ENCODE peak calls at places on chromosomes 7 and 10, in eight cellular contexts. N, O, Y, G, W, B, F and E are unnamed samples.

GRCh38 chr10:102113261-102113955 is 6.8 kb downstream of the LDB1 start:
- DNase-seq in O (no peak), Y (no peak), G (no peak), N (no peak), W (no peak), B (no peak), F (no peak), E (no peak)

GRCh38 chr7:32881074-32881982 is 10.2 kb downstream of the KBTBD2 start:
- DNase-seq in F (no peak), G (peak; percentile 36), W (no peak), B (no peak), O (no peak), N (peak; percentile 17), Y (peak; percentile 50), E (no peak)

GRCh38 chr7:29989257-29989995 is at the start of gene SCRN1:
- DNase-seq in F (peak; percentile 84), N (peak; percentile 71), O (no peak), B (peak; percentile 42), G (peak; percentile 13), W (no peak), Y (no peak), E (peak; percentile 81)

GRCh38 chr7:131111-132094 is 61.0 kb upstream of the FAM20C start:
- DNase-seq in F (peak; percentile 5), G (no peak), W (no peak), Y (peak; percentile 50), B (peak; percentile 74), O (no peak), N (no peak), E (peak; percentile 82)

GRCh38 chr7:139403601-139404000 is 43.9 kb downstream of the LUC7L2 start:
- DNase-seq in B (no peak), Y (no peak), N (no peak), O (no peak), G (no peak), F (no peak), W (no peak), E (no peak)

GRCh38 chr10:58512470-58513188 is at the start of gene BICC1:
- DNase-seq in O (peak; percentile 31), B (peak; percentile 42), F (peak; percentile 76), G (peak; percentile 38), Y (peak; percentile 69), W (no peak), N (peak; percentile 40), E (peak; percentile 63)

GRCh38 chr7:18495412-18496335 is at the start of gene HDAC9:
- DNase-seq in Y (peak; percentile 77), B (peak; percentile 32), N (peak; percentile 75), G (peak; percentile 48), F (peak; percentile 6), O (peak; percentile 51), W (no peak), E (no peak)

GRCh38 chr10:78357027-78357672 is 323.5 kb downstream of the RPS24 start:
- DNase-seq in N (no peak), B (no peak), O (no peak), F (no peak), Y (no peak), W (no peak), G (no peak), E (no peak)

GRCh38 chr7:141262101-141262819 is 188.4 kb downstream of the TMEM178B start:
- DNase-seq in N (peak; percentile 29), G (no peak), O (peak; percentile 4), W (no peak), Y (no peak), B (no peak), F (no peak), E (no peak)

GRCh38 chr10:89062861-89063260 is 72.3 kb downstream of the FAS start:
- DNase-seq in G (no peak), B (peak; percentile 67), O (peak; percentile 29), N (peak; percentile 28), F (no peak), W (no peak), Y (peak; percentile 38), E (no peak)

GRCh38 chr10:48455392-48456151 is 149.1 kb downstream of the MAPK8 start:
- DNase-seq in G (no peak), B (no peak), F (no peak), Y (no peak), O (no peak), W (no peak), N (no peak), E (peak; percentile 54)

GRCh38 chr7:69932034-69932628 is 333.9 kb downstream of the AUTS2 start:
- DNase-seq in W (peak; percentile 8), F (peak; percentile 61), O (peak; percentile 14), N (peak; percentile 71), B (no peak), G (peak; percentile 4), Y (peak; percentile 37), E (no peak)

GRCh38 chr7:149774237-149775175 is 1.1 kb upstream of the ZNF467 start:
- DNase-seq in N (peak; percentile 33), W (no peak), O (no peak), B (no peak), F (peak; percentile 51), G (no peak), Y (no peak), E (peak; percentile 62)

GRCh38 chr7:149773446-149774236 is at the start of gene ZNF467:
- DNase-seq in N (peak; percentile 54), O (no peak), G (no peak), W (no peak), Y (peak; percentile 20), F (peak; percentile 75), B (peak; percentile 79), E (peak; percentile 87)

GRCh38 chr7:149772236-149772820 is 1.1 kb downstream of the ZNF467 start:
- DNase-seq in N (peak; percentile 18), B (no peak), G (no peak), F (peak; percentile 51), W (no peak), O (no peak), Y (no peak), E (peak; percentile 83)

GRCh38 chr7:149771696-149772235 is 1.6 kb downstream of the ZNF467 start:
- DNase-seq in F (peak; percentile 97), G (peak; percentile 70), B (peak; percentile 92), N (peak; percentile 92), Y (peak; percentile 69), O (peak; percentile 43), W (peak; percentile 39), E (peak; percentile 96)

GRCh38 chr7:149772821-149773425 is 465 bp downstream of the ZNF467 start:
- DNase-seq in Y (no peak), N (peak; percentile 37), O (no peak), G (no peak), W (no peak), F (peak; percentile 61), B (no peak), E (peak; percentile 79)
- H3K27ac ChIP-seq in Y (no peak overlapping the region), N (peak overlapping the region; percentile 80), O (no peak overlapping the region), G (no peak overlapping the region), W (no peak overlapping the region), F (peak overlapping the region; percentile 23), B (peak overlapping the region; percentile 84), E (no peak overlapping the region)

GRCh38 chr10:100519321-100520051 is at the start of gene SEC31B:
- DNase-seq in F (peak; percentile 66), O (no peak), W (no peak), B (peak; percentile 53), G (no peak), Y (no peak), N (no peak), E (peak; percentile 69)
- H3K4me3 ChIP-seq in F (peak within 1 kb of the TSS; percentile 36), O (peak within 1 kb of the TSS; percentile 57), W (no peak within 1 kb of the TSS), B (peak within 1 kb of the TSS; percentile 79), G (peak within 1 kb of the TSS; percentile 10), Y (peak within 1 kb of the TSS; percentile 31), N (peak within 1 kb of the TSS; percentile 50), E (peak within 1 kb of the TSS; percentile 39)

DNA sequence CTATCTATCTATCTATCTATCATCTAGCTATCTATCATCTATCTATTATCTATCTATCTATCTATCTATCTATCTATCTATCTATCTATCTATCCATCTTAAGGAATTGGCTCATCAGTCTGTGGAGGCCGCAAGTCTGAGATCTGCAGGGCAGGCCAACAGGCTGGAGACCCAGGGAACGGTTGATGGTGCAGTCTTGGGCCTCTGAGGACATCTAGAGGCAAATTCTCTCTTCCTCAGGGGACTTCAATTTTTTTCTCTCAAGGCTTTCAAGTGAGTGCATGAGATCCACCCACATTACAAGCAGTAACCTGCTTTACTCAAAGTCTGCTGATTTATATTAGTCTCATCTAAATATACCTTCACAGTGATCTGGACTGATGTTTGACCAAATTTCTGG is 197.0 kb downstream of the GLRX3 start:
- DNase-seq in Y (no peak), B (no peak), G (no peak), O (no peak), F (no peak), N (peak; percentile 19), W (no peak), E (no peak)
- TF ChIP-seq CTCF in Y (no peak), B (no peak), G (no peak), O (no peak), F (peak; percentile 43), N (peak; percentile 28), W (peak; percentile 60), E (no peak)

DNA sequence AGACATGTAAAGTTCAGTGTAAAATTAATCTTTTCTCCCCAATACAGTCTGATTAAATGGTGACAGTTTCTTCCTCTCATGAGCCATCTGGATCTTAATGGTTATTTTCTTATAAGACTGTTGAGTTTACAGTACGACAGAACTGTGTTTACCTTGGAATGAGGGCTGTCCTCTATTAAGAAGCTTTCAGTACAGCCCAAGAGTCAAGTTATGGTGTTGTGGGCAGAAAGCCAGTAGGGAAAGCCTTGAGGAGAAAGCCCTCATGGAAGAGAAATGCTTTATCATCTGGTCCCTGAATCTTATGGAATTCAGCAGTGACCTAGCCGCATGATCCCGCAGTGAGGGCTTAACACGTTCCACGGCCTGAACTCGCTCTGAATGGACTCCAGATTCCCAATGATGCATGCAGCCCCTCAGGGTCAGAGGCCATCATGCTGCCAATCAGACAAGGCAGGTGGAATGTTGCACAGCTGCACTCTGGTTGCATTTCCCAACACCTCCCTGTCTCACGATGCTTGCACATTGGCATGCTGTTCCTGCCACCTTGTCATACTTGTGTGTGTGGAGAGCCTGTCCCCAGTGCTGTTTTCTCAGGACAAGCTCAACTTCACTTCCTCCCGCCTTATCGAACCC is 211.3 kb upstream of the TCF7L2 start:
- DNase-seq in N (no peak), Y (peak; percentile 10), W (no peak), F (peak; percentile 50), G (peak; percentile 71), B (no peak), O (no peak), E (no peak)
- H3K27ac ChIP-seq in N (no peak overlapping the region), Y (no peak overlapping the region), W (no peak overlapping the region), F (peak overlapping the region; percentile 75), G (no peak overlapping the region), B (no peak overlapping the region), O (no peak overlapping the region), E (no peak overlapping the region)